ENCODE peak calls at places on chromosome 18, in seven cellular contexts. One of them, this sample, is unnamed.
A peak's percentile ranks its signal among the peaks of the same experiment; 100 is the strongest.

GRCh38 chr18:32259553-32259952 is 69.7 kb downstream of the MEP1B start:
- DNase-seq in NB4: no peak
- DNase-seq in stimulated activated CD8-positive, alpha-beta memory T cell treated with anti-CD3 and anti-CD28 coated beads, Interleukin-4, amount 100 ng/mL, for 4 hours: no peak
- DNase-seq in posterior cingulate gyrus: no peak
- DNase-seq in dorsolateral prefrontal cortex: no peak
- DNase-seq in hippocampal formation: no peak
- DNase-seq in H9: no peak
- DNase-seq in this sample: no peak

GRCh38 chr18:72541871-72542690 is 2.1 kb downstream of the CBLN2 start:
- DNase-seq in NB4: no peak
- DNase-seq in H9: peak; percentile 85
- DNase-seq in stimulated activated CD8-positive, alpha-beta memory T cell treated with anti-CD3 and anti-CD28 coated beads, Interleukin-4, amount 100 ng/mL, for 4 hours: no peak
- DNase-seq in dorsolateral prefrontal cortex: no peak
- DNase-seq in hippocampal formation: no peak
- DNase-seq in posterior cingulate gyrus: peak; percentile 88
- DNase-seq in this sample: no peak

GRCh38 chr18:28267276-28267675 is 90.3 kb upstream of the CDH2 start:
- DNase-seq in stimulated activated CD8-positive, alpha-beta memory T cell treated with anti-CD3 and anti-CD28 coated beads, Interleukin-4, amount 100 ng/mL, for 4 hours: no peak
- DNase-seq in posterior cingulate gyrus: no peak
- DNase-seq in hippocampal formation: no peak
- DNase-seq in H9: no peak
- DNase-seq in dorsolateral prefrontal cortex: no peak
- DNase-seq in NB4: no peak
- DNase-seq in this sample: no peak

GRCh38 chr18:61975526-61976326 is 82.9 kb upstream of the RNF152 start:
- DNase-seq in hippocampal formation: no peak
- DNase-seq in posterior cingulate gyrus: no peak
- DNase-seq in dorsolateral prefrontal cortex: no peak
- DNase-seq in H9: no peak
- DNase-seq in NB4: no peak
- DNase-seq in stimulated activated CD8-positive, alpha-beta memory T cell treated with anti-CD3 and anti-CD28 coated beads, Interleukin-4, amount 100 ng/mL, for 4 hours: no peak
- DNase-seq in this sample: no peak

GRCh38 chr18:59917422-59917821 is 17.6 kb downstream of the PMAIP1 start:
- DNase-seq in posterior cingulate gyrus: no peak
- DNase-seq in H9: no peak
- DNase-seq in dorsolateral prefrontal cortex: no peak
- DNase-seq in hippocampal formation: no peak
- DNase-seq in stimulated activated CD8-positive, alpha-beta memory T cell treated with anti-CD3 and anti-CD28 coated beads, Interleukin-4, amount 100 ng/mL, for 4 hours: no peak
- DNase-seq in NB4: peak; percentile 87
- DNase-seq in this sample: no peak

GRCh38 chr18:77478619-77479018 is 229.0 kb downstream of the GALR1 start:
- DNase-seq in posterior cingulate gyrus: no peak
- DNase-seq in stimulated activated CD8-positive, alpha-beta memory T cell treated with anti-CD3 and anti-CD28 coated beads, Interleukin-4, amount 100 ng/mL, for 4 hours: no peak
- DNase-seq in hippocampal formation: no peak
- DNase-seq in NB4: peak; percentile 76
- DNase-seq in H9: no peak
- DNase-seq in dorsolateral prefrontal cortex: peak; percentile 44
- DNase-seq in this sample: peak; percentile 16

GRCh38 chr18:79786781-79787526 is 10.8 kb upstream of the KCNG2 start:
- DNase-seq in posterior cingulate gyrus: peak; percentile 52
- DNase-seq in dorsolateral prefrontal cortex: peak; percentile 32
- DNase-seq in H9: no peak
- DNase-seq in hippocampal formation: no peak
- DNase-seq in NB4: peak; percentile 73
- DNase-seq in stimulated activated CD8-positive, alpha-beta memory T cell treated with anti-CD3 and anti-CD28 coated beads, Interleukin-4, amount 100 ng/mL, for 4 hours: no peak
- DNase-seq in this sample: no peak

GRCh38 chr18:48412339-48412929 is 3.3 kb upstream of the ZBTB7C start:
- DNase-seq in dorsolateral prefrontal cortex: no peak
- DNase-seq in hippocampal formation: peak; percentile 27
- DNase-seq in stimulated activated CD8-positive, alpha-beta memory T cell treated with anti-CD3 and anti-CD28 coated beads, Interleukin-4, amount 100 ng/mL, for 4 hours: no peak
- DNase-seq in NB4: peak; percentile 48
- DNase-seq in H9: peak; percentile 55
- DNase-seq in posterior cingulate gyrus: no peak
- DNase-seq in this sample: no peak

GRCh38 chr18:27608742-27609141 is 423.6 kb upstream of the CHST9 start:
- DNase-seq in NB4: peak; percentile 3
- DNase-seq in posterior cingulate gyrus: no peak
- DNase-seq in hippocampal formation: no peak
- DNase-seq in H9: no peak
- DNase-seq in dorsolateral prefrontal cortex: no peak
- DNase-seq in stimulated activated CD8-positive, alpha-beta memory T cell treated with anti-CD3 and anti-CD28 coated beads, Interleukin-4, amount 100 ng/mL, for 4 hours: no peak
- DNase-seq in this sample: no peak

GRCh38 chr18:74116628-74117554 is 30.7 kb downstream of the FBXO15 start:
- DNase-seq in dorsolateral prefrontal cortex: no peak
- DNase-seq in NB4: peak; percentile 41
- DNase-seq in stimulated activated CD8-positive, alpha-beta memory T cell treated with anti-CD3 and anti-CD28 coated beads, Interleukin-4, amount 100 ng/mL, for 4 hours: no peak
- DNase-seq in hippocampal formation: peak; percentile 48
- DNase-seq in posterior cingulate gyrus: peak; percentile 79
- DNase-seq in H9: peak; percentile 67
- DNase-seq in this sample: peak; percentile 57

GRCh38 chr18:21786526-21786925 is 45.9 kb downstream of the MIB1 start:
- DNase-seq in hippocampal formation: no peak
- DNase-seq in NB4: no peak
- DNase-seq in posterior cingulate gyrus: no peak
- DNase-seq in dorsolateral prefrontal cortex: no peak
- DNase-seq in stimulated activated CD8-positive, alpha-beta memory T cell treated with anti-CD3 and anti-CD28 coated beads, Interleukin-4, amount 100 ng/mL, for 4 hours: no peak
- DNase-seq in H9: no peak
- DNase-seq in this sample: no peak

GRCh38 chr18:76426738-76427305 is 68.2 kb downstream of the ZNF516 start:
- DNase-seq in NB4: peak; percentile 39
- DNase-seq in dorsolateral prefrontal cortex: no peak
- DNase-seq in hippocampal formation: no peak
- DNase-seq in posterior cingulate gyrus: peak; percentile 74
- DNase-seq in stimulated activated CD8-positive, alpha-beta memory T cell treated with anti-CD3 and anti-CD28 coated beads, Interleukin-4, amount 100 ng/mL, for 4 hours: no peak
- DNase-seq in H9: peak; percentile 82
- DNase-seq in this sample: no peak

GRCh38 chr18:76428396-76429261 is 66.4 kb downstream of the ZNF516 start:
- DNase-seq in stimulated activated CD8-positive, alpha-beta memory T cell treated with anti-CD3 and anti-CD28 coated beads, Interleukin-4, amount 100 ng/mL, for 4 hours: no peak
- DNase-seq in posterior cingulate gyrus: no peak
- DNase-seq in dorsolateral prefrontal cortex: no peak
- DNase-seq in H9: no peak
- DNase-seq in hippocampal formation: no peak
- DNase-seq in NB4: no peak
- DNase-seq in this sample: no peak

GRCh38 chr18:22026889-22027288 is 142.5 kb upstream of the GATA6 start:
- DNase-seq in NB4: no peak
- DNase-seq in hippocampal formation: no peak
- DNase-seq in dorsolateral prefrontal cortex: no peak
- DNase-seq in posterior cingulate gyrus: no peak
- DNase-seq in H9: peak; percentile 40
- DNase-seq in stimulated activated CD8-positive, alpha-beta memory T cell treated with anti-CD3 and anti-CD28 coated beads, Interleukin-4, amount 100 ng/mL, for 4 hours: no peak
- DNase-seq in this sample: no peak

GRCh38 chr18:57813245-57813644 is 10.1 kb upstream of the ATP8B1 start:
- DNase-seq in NB4: no peak
- DNase-seq in posterior cingulate gyrus: no peak
- DNase-seq in dorsolateral prefrontal cortex: no peak
- DNase-seq in stimulated activated CD8-positive, alpha-beta memory T cell treated with anti-CD3 and anti-CD28 coated beads, Interleukin-4, amount 100 ng/mL, for 4 hours: no peak
- DNase-seq in hippocampal formation: no peak
- DNase-seq in H9: no peak
- DNase-seq in this sample: no peak

GRCh38 chr18:5455644-5456043 is 88.2 kb downstream of the EPB41L3 start:
- DNase-seq in hippocampal formation: no peak
- DNase-seq in NB4: no peak
- DNase-seq in stimulated activated CD8-positive, alpha-beta memory T cell treated with anti-CD3 and anti-CD28 coated beads, Interleukin-4, amount 100 ng/mL, for 4 hours: no peak
- DNase-seq in posterior cingulate gyrus: no peak
- DNase-seq in H9: no peak
- DNase-seq in dorsolateral prefrontal cortex: no peak
- DNase-seq in this sample: no peak

GRCh38 chr18:3061581-3062416 is 48.9 kb upstream of the LPIN2 start:
- DNase-seq in NB4: no peak
- DNase-seq in hippocampal formation: no peak
- DNase-seq in dorsolateral prefrontal cortex: no peak
- DNase-seq in H9: no peak
- DNase-seq in stimulated activated CD8-positive, alpha-beta memory T cell treated with anti-CD3 and anti-CD28 coated beads, Interleukin-4, amount 100 ng/mL, for 4 hours: no peak
- DNase-seq in posterior cingulate gyrus: no peak
- DNase-seq in this sample: no peak

GRCh38 chr18:11163668-11164067 is 14.3 kb upstream of the PIEZO2 start:
- DNase-seq in NB4: peak; percentile 63
- DNase-seq in stimulated activated CD8-positive, alpha-beta memory T cell treated with anti-CD3 and anti-CD28 coated beads, Interleukin-4, amount 100 ng/mL, for 4 hours: no peak
- DNase-seq in hippocampal formation: no peak
- DNase-seq in H9: peak; percentile 65
- DNase-seq in dorsolateral prefrontal cortex: no peak
- DNase-seq in posterior cingulate gyrus: peak; percentile 83
- DNase-seq in this sample: peak; percentile 64